ENCODE peak calls at places on chromosomes 11 and 22, in ten cellular contexts. A, T, O, M, Q, J, H, D, G and P are unnamed samples.
A peak's percentile ranks its signal among the peaks of the same experiment; 100 is the strongest.

GRCh38 chr11:117809236-117810055 is 12.4 kb upstream of the DSCAML1 start:
- DNase-seq in A (peak; percentile 61), T (peak; percentile 68), O (peak; percentile 88), M (peak; percentile 63), Q (no peak), J (peak; percentile 57), H (peak; percentile 8), D (peak; percentile 63), G (no peak), P (no peak)

GRCh38 chr11:65316979-65317786 is 2.5 kb downstream of the CDC42EP2 start:
- DNase-seq in A (peak; percentile 78), T (peak; percentile 47), O (peak; percentile 89), M (peak; percentile 55), Q (no peak), J (peak; percentile 97), H (peak; percentile 84), D (peak; percentile 82), G (no peak), P (no peak)

GRCh38 chr11:43486141-43486540 is 127.4 kb downstream of the TTC17 start:
- DNase-seq in A (no peak), T (no peak), O (no peak), M (no peak), Q (no peak), J (peak; percentile 52), H (peak; percentile 43), D (no peak), G (no peak), P (no peak)

GRCh38 chr11:92627615-92628201 is 341.7 kb upstream of the MTNR1B start:
- DNase-seq in A (no peak), T (no peak), O (no peak), M (no peak), Q (no peak), J (peak; percentile 22), H (peak; percentile 31), D (no peak), G (no peak), P (no peak)

GRCh38 chr11:44528103-44528502 is 37.4 kb upstream of the CD82 start:
- DNase-seq in A (no peak), T (no peak), O (no peak), M (no peak), Q (no peak), J (no peak), H (no peak), D (no peak), G (no peak), P (no peak)

GRCh38 chr11:75338516-75339218 is 12.8 kb downstream of the ARRB1 start:
- DNase-seq in A (no peak), T (no peak), O (no peak), M (no peak), Q (no peak), J (peak; percentile 72), H (peak; percentile 65), D (no peak), G (no peak), P (no peak)

GRCh38 chr11:59754859-59755700 is at the start of gene STX3:
- DNase-seq in A (peak; percentile 65), T (peak; percentile 54), O (peak; percentile 87), M (peak; percentile 64), Q (no peak), J (peak; percentile 68), H (peak; percentile 35), D (peak; percentile 75), G (peak; percentile 33), P (peak; percentile 64)

GRCh38 chr11:47477323-47477722 is 28.4 kb upstream of the RAPSN start:
- DNase-seq in A (no peak), T (no peak), O (no peak), M (no peak), Q (no peak), J (peak; percentile 57), H (peak; percentile 69), D (no peak), G (no peak), P (no peak)

GRCh38 chr11:112962854-112963367 is 1.7 kb downstream of the NCAM1 start:
- DNase-seq in A (peak; percentile 73), T (peak; percentile 29), O (peak; percentile 55), M (no peak), Q (no peak), J (no peak), H (no peak), D (peak; percentile 62), G (no peak), P (peak; percentile 1)

GRCh38 chr11:62543680-62544444 is 2.7 kb downstream of the AHNAK start:
- DNase-seq in A (no peak), T (no peak), O (no peak), M (no peak), Q (no peak), J (no peak), H (no peak), D (peak; percentile 24), G (no peak), P (no peak)

GRCh38 chr22:42959472-42960145 is 55.3 kb downstream of the PACSIN2 start:
- DNase-seq in A (no peak), T (peak; percentile 72), O (no peak), M (no peak), Q (no peak), J (peak; percentile 90), H (peak; percentile 88), D (peak; percentile 51), G (peak; percentile 67), P (no peak)

GRCh38 chr22:37282385-37282677 is at the start of gene CYTH4:
- DNase-seq in A (no peak), T (peak; percentile 59), O (peak; percentile 93), M (no peak), Q (peak; percentile 50), J (peak; percentile 26), H (no peak), D (peak; percentile 56), G (no peak), P (peak; percentile 62)

GRCh38 chr11:26730711-26731460 is 9.0 kb upstream of the SLC5A12 start:
- DNase-seq in A (no peak), T (no peak), O (no peak), M (no peak), Q (no peak), J (peak; percentile 45), H (peak; percentile 1), D (no peak), G (no peak), P (no peak)

GRCh38 chr22:23820748-23821211 is 18.0 kb downstream of the DERL3 start:
- DNase-seq in A (no peak), T (no peak), O (peak; percentile 62), M (no peak), Q (no peak), J (no peak), H (no peak), D (no peak), G (no peak), P (no peak)

GRCh38 chr22:19086417-19086816 is 35.8 kb downstream of the DGCR2 start:
- DNase-seq in A (no peak), T (no peak), O (no peak), M (no peak), Q (no peak), J (no peak), H (no peak), D (no peak), G (no peak), P (no peak)

GRCh38 chr22:19082101-19082500 is 40.1 kb downstream of the DGCR2 start:
- DNase-seq in A (no peak), T (no peak), O (no peak), M (no peak), Q (no peak), J (no peak), H (no peak), D (no peak), G (no peak), P (no peak)

GRCh38 chr22:19082793-19083192 is 39.4 kb downstream of the DGCR2 start:
- DNase-seq in A (no peak), T (no peak), O (no peak), M (no peak), Q (no peak), J (no peak), H (no peak), D (no peak), G (no peak), P (no peak)

GRCh38 chr22:19086944-19087343 is 35.3 kb downstream of the DGCR2 start:
- DNase-seq in A (no peak), T (no peak), O (no peak), M (no peak), Q (no peak), J (peak; percentile 52), H (peak; percentile 69), D (no peak), G (no peak), P (no peak)

DNA sequence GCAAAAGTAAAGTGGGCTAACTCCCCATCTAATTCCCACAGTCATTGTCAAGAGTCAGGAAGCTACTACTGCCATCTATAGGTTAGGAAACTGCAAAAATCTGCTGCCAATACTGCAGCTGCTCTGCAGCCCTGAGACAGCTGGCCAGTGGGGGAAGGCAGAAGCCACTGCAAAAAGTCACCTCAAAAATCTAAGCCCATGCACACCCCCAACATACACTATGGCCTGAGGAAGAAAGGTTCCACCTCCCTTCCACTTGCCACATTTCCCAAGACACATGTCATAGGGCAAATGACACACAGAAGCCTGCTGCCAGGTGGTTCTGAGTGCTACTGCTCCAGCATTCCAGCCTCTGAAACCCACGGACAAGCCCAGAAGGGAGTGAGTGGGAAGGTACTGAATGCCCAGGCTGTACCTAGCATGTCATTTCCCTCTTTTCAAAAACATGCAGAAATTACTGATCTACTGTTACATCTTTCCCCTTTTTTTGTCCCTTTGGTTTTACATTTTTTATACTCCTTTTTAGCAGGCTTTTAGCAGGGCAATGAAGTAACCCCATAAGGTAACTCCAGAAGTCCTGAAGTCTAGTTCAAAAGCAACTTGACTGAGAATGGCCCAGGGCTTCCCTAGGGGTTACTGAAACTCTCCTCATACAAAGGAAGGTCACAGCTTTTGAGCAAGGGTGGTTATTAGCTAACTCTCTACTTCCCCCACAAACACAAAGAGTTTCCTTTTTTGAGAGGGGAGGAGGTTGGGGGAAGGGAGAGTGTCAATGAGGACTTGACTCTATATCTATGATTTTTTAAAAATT is 36.8 kb downstream of the DGCR2 start:
- DNase-seq in A (no peak), T (no peak), O (no peak), M (no peak), Q (peak; percentile 29), J (peak; percentile 51), H (peak; percentile 52), D (no peak), G (no peak), P (peak; percentile 50)
- H3K4me3 ChIP-seq in A (no peak overlapping the region), T (no peak overlapping the region), O (no peak overlapping the region), M (no peak overlapping the region), Q (no peak overlapping the region), J (no peak overlapping the region), H (no peak overlapping the region), D (no peak overlapping the region), G (no peak overlapping the region), P (no peak overlapping the region)

GRCh38 chr11:114026355-114026754 is 33.2 kb upstream of the ZBTB16 start:
- DNase-seq in A (no peak), T (no peak), O (no peak), M (no peak), Q (no peak), J (peak; percentile 40), H (no peak), D (no peak), G (no peak), P (no peak)
- TF ChIP-seq CTCF in A (no peak), T (no peak), O (no peak), M (peak; percentile 42), Q (peak; percentile 14), J (peak; percentile 41), H (no peak), D (no peak), G (no peak), P (no peak)

GRCh38 chr11:73645972-73646631 is at the start of gene PLEKHB1:
- DNase-seq in A (peak; percentile 32), T (no peak), O (no peak), M (no peak), Q (no peak), J (no peak), H (no peak), D (no peak), G (no peak), P (no peak)
- H3K4me3 ChIP-seq in A (peak within 1 kb of the TSS; percentile 29), T (peak within 1 kb of the TSS; percentile 11), O (no peak within 1 kb of the TSS), M (peak within 1 kb of the TSS; percentile 48), Q (no peak within 1 kb of the TSS), J (no peak within 1 kb of the TSS), H (no peak within 1 kb of the TSS), D (peak within 1 kb of the TSS; percentile 55), G (peak within 1 kb of the TSS; percentile 52), P (no peak within 1 kb of the TSS)

GRCh38 chr11:18865951-18866350 is 73.3 kb downstream of the MRGPRX1 start:
- DNase-seq in A (no peak), T (no peak), O (no peak), M (no peak), Q (no peak), J (no peak), H (no peak), D (no peak), G (no peak), P (no peak)
- TF ChIP-seq CTCF in A (no peak), T (no peak), O (no peak), M (no peak), Q (no peak), J (no peak), H (no peak), D (no peak), G (no peak), P (no peak)